ENCODE peak calls at places on chromosomes 12 and 14, in ten cellular contexts. D is Caco-2, P is fibroblast of pulmonary artery, I is endothelial cell, W is tibial nerve, X is spleen, R is lower leg skin, Y is IMR-90, V is MM.1S, M is cardiac fibroblast. A is an unnamed sample.

GRCh38 chr14:24734917-24735500 is 101.0 kb upstream of the GZMB start:
- DNase-seq in D (peak; percentile 42), P (peak; percentile 82), I (peak; percentile 46), W (no peak), X (no peak), R (no peak), Y (peak; percentile 69), V (peak; percentile 36), M (peak; percentile 83), A (no peak)

GRCh38 chr12:28631831-28632230 is 441.6 kb downstream of the CCDC91 start:
- DNase-seq in D (no peak), P (no peak), I (no peak), W (no peak), X (no peak), R (no peak), Y (peak; percentile 84), V (no peak), M (peak; percentile 24), A (no peak)

GRCh38 chr12:127455347-127456265 is 811.4 kb upstream of the TMEM132C start:
- DNase-seq in D (no peak), P (no peak), I (no peak), W (no peak), X (no peak), R (no peak), Y (no peak), V (no peak), M (no peak), A (no peak)

GRCh38 chr12:3432176-3432742 is 58.7 kb upstream of the PRMT8 start:
- DNase-seq in D (no peak), P (peak; percentile 2), I (no peak), W (no peak), X (no peak), R (peak; percentile 52), Y (no peak), V (peak; percentile 59), M (no peak), A (no peak)

GRCh38 chr12:121719926-121720414 is 7.4 kb downstream of the TMEM120B start:
- DNase-seq in D (no peak), P (peak; percentile 84), I (no peak), W (no peak), X (no peak), R (no peak), Y (peak; percentile 93), V (no peak), M (peak; percentile 90), A (no peak)

GRCh38 chr12:96140110-96140509 is 54.1 kb upstream of the ELK3 start:
- DNase-seq in D (no peak), P (peak; percentile 23), I (no peak), W (no peak), X (no peak), R (no peak), Y (peak; percentile 59), V (no peak), M (peak; percentile 76), A (no peak)

GRCh38 chr12:51244269-51244668 is 5.6 kb downstream of the DAZAP2 start:
- DNase-seq in D (no peak), P (peak; percentile 21), I (no peak), W (no peak), X (no peak), R (no peak), Y (peak; percentile 40), V (no peak), M (peak; percentile 36), A (no peak)

GRCh38 chr14:68193970-68194634 is 374.5 kb downstream of the RAD51B start:
- DNase-seq in D (no peak), P (peak; percentile 72), I (no peak), W (no peak), X (no peak), R (no peak), Y (no peak), V (no peak), M (peak; percentile 34), A (no peak)

GRCh38 chr12:57735952-57736742 is 2.4 kb downstream of the AGAP2 start:
- DNase-seq in D (no peak), P (peak; percentile 29), I (peak; percentile 61), W (no peak), X (peak; percentile 58), R (no peak), Y (peak; percentile 37), V (no peak), M (peak; percentile 30), A (no peak)
- TF ChIP-seq CTCF in D (peak; percentile 57), P (peak; percentile 29), I (no peak), W (peak; percentile 9), X (no peak), R (no peak), Y (peak; percentile 50), V (no peak), M (peak; percentile 36), A (no peak)

GRCh38 chr12:49877066-49877465 is 26.6 kb downstream of the FAIM2 start:
- DNase-seq in D (no peak), P (no peak), I (no peak), W (no peak), X (peak; percentile 41), R (no peak), Y (no peak), V (no peak), M (no peak), A (peak; percentile 8)

GRCh38 chr12:49875115-49875720 is 28.5 kb downstream of the FAIM2 start:
- DNase-seq in D (no peak), P (no peak), I (no peak), W (no peak), X (peak; percentile 44), R (peak; percentile 45), Y (no peak), V (no peak), M (no peak), A (no peak)

GRCh38 chr12:49878021-49878420 is 25.7 kb downstream of the FAIM2 start:
- DNase-seq in D (no peak), P (no peak), I (no peak), W (no peak), X (no peak), R (no peak), Y (no peak), V (no peak), M (no peak), A (no peak)

GRCh38 chr12:49874142-49874897 is 29.4 kb downstream of the FAIM2 start:
- DNase-seq in D (no peak), P (no peak), I (no peak), W (no peak), X (peak; percentile 56), R (peak; percentile 72), Y (peak; percentile 21), V (no peak), M (no peak), A (peak; percentile 18)

DNA sequence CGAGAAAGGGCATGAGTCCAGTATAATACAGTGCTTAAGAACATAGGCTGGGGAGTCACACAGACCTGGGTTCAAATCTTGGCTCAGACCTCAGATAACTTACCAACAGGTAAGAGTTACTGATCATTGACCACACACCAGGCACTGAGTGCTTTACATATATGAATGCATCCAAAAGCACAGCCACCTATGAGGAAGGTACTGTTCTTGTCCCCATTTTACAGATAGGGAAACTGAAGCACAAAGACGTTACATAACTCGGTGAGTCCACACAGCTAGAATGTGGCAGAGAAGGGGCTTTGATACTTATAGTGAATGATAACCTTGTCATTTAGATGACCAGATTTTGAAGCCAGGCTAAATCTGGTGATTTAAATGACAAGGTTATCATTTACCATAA is 27.6 kb downstream of the FAIM2 start:
- DNase-seq in D (no peak), P (no peak), I (no peak), W (no peak), X (no peak), R (no peak), Y (no peak), V (no peak), M (no peak), A (no peak)
- TF ChIP-seq CTCF in D (no peak), P (no peak), I (no peak), W (no peak), X (no peak), R (no peak), Y (no peak), V (no peak), M (no peak), A (no peak)

GRCh38 chr12:124738636-124739467 is 124.8 kb downstream of the SCARB1 start:
- DNase-seq in D (no peak), P (no peak), I (no peak), W (no peak), X (no peak), R (no peak), Y (peak; percentile 82), V (no peak), M (no peak), A (no peak)

GRCh38 chr12:124742111-124742510 is 121.6 kb downstream of the SCARB1 start:
- DNase-seq in D (no peak), P (no peak), I (no peak), W (no peak), X (no peak), R (no peak), Y (no peak), V (no peak), M (no peak), A (no peak)

GRCh38 chr12:124739953-124740561 is 123.6 kb downstream of the SCARB1 start:
- DNase-seq in D (no peak), P (no peak), I (no peak), W (no peak), X (no peak), R (no peak), Y (peak; percentile 25), V (no peak), M (no peak), A (no peak)

GRCh38 chr12:124741211-124741610 is 122.5 kb downstream of the SCARB1 start:
- DNase-seq in D (no peak), P (no peak), I (no peak), W (no peak), X (no peak), R (no peak), Y (no peak), V (no peak), M (no peak), A (no peak)

GRCh38 chr12:124740691-124741137 is 123.0 kb downstream of the SCARB1 start:
- DNase-seq in D (no peak), P (peak; percentile 60), I (no peak), W (no peak), X (no peak), R (no peak), Y (peak; percentile 66), V (no peak), M (peak; percentile 63), A (peak; percentile 59)
- TF ChIP-seq CTCF in D (no peak), P (no peak), I (no peak), W (no peak), X (no peak), R (no peak), Y (peak; percentile 19), V (no peak), M (no peak), A (no peak)

DNA sequence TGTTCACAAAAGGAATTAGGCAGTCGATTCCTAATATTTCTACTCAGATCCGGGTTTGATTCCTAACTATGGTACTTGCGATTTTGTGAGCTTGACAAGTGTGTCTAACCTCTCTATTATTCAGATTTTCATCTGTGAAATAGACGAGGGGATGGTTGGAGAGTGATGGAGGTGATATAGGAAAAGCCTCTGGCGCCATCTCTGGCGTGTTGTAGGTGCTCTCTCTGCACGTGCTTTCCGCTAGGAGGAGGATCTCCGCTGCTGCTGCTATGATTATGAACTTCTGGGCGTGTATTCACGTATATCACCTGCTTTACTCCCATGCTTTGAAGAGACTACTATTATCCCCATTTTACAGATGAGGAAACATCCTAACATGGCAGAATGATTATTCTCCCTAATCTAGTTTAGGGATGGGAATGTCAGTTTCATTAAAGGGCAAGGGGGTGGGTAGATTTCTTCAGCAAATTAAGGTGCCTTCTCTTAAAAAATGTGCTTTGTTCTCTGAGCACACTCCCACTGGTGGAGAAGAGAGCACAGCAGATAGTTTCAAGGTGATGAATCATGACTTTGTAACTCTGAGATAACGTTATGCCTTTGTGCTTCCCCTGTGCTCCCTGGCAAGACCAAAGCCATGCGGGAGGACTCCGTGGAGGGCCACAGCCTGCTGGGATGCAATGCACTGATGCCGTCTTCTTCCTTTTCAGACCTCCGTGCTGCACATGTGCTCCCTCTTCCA is 97.1 kb downstream of the PRIMA1 start:
- DNase-seq in D (no peak), P (no peak), I (no peak), W (no peak), X (no peak), R (no peak), Y (no peak), V (no peak), M (no peak), A (no peak)
- TF ChIP-seq CTCF in D (peak; percentile 2), P (no peak), I (no peak), W (no peak), X (no peak), R (no peak), Y (no peak), V (no peak), M (no peak), A (no peak)

A was measured in CD14-positive monocyte.